ENCODE peak calls at places on chromosomes 13 and 19, in eight cellular contexts. One of them, this sample, is unnamed.

GRCh38 chr19:32387701-32388392 is 17.7 kb upstream of the DPY19L3 start:
- DNase-seq in DMS53: peak
- DNase-seq in PC-3: peak
- DNase-seq in body of pancreas: peak
- DNase-seq in MG63: peak
- DNase-seq in NCI-H2107: no peak
- DNase-seq in NCI-H2029: no peak
- DNase-seq in nephron progenitor cell: no peak
- DNase-seq in this sample: no peak

GRCh38 chr19:2429917-2430570 is 2.7 kb upstream of the TIMM13 start:
- DNase-seq in DMS53: no peak
- DNase-seq in PC-3: no peak
- DNase-seq in body of pancreas: no peak
- DNase-seq in MG63: no peak
- DNase-seq in NCI-H2107: no peak
- DNase-seq in NCI-H2029: no peak
- DNase-seq in nephron progenitor cell: no peak
- DNase-seq in this sample: no peak

GRCh38 chr19:16467581-16467980 is 4.2 kb downstream of the EPS15L1 start:
- DNase-seq in DMS53: no peak
- DNase-seq in PC-3: no peak
- DNase-seq in body of pancreas: peak
- DNase-seq in MG63: no peak
- DNase-seq in NCI-H2107: no peak
- DNase-seq in NCI-H2029: no peak
- DNase-seq in nephron progenitor cell: no peak
- DNase-seq in this sample: no peak

GRCh38 chr19:4229179-4229931 is at the start of gene EBI3:
- DNase-seq in DMS53: peak
- DNase-seq in PC-3: no peak
- DNase-seq in body of pancreas: peak
- DNase-seq in MG63: peak
- DNase-seq in NCI-H2107: no peak
- DNase-seq in NCI-H2029: no peak
- DNase-seq in nephron progenitor cell: peak
- DNase-seq in this sample: no peak

GRCh38 chr19:33052352-33052972 is 12.2 kb downstream of the RHPN2 start:
- DNase-seq in DMS53: peak
- DNase-seq in PC-3: peak
- DNase-seq in body of pancreas: peak
- DNase-seq in MG63: no peak
- DNase-seq in NCI-H2107: no peak
- DNase-seq in NCI-H2029: peak
- DNase-seq in nephron progenitor cell: no peak
- DNase-seq in this sample: no peak

GRCh38 chr13:101916108-101916757 is 463.8 kb downstream of the ITGBL1 start:
- DNase-seq in DMS53: peak
- DNase-seq in PC-3: no peak
- DNase-seq in body of pancreas: peak
- DNase-seq in MG63: peak
- DNase-seq in NCI-H2107: peak
- DNase-seq in NCI-H2029: no peak
- DNase-seq in nephron progenitor cell: peak
- DNase-seq in this sample: peak

GRCh38 chr13:41241626-41242025 is 21.8 kb downstream of the MTRF1 start:
- DNase-seq in DMS53: no peak
- DNase-seq in PC-3: no peak
- DNase-seq in body of pancreas: no peak
- DNase-seq in MG63: no peak
- DNase-seq in NCI-H2107: no peak
- DNase-seq in NCI-H2029: no peak
- DNase-seq in nephron progenitor cell: no peak
- DNase-seq in this sample: no peak

GRCh38 chr19:40089462-40089861 is 1.3 kb downstream of the ZNF780A start:
- DNase-seq in DMS53: peak
- DNase-seq in PC-3: no peak
- DNase-seq in body of pancreas: no peak
- DNase-seq in MG63: no peak
- DNase-seq in NCI-H2107: no peak
- DNase-seq in NCI-H2029: no peak
- DNase-seq in nephron progenitor cell: no peak
- DNase-seq in this sample: no peak

GRCh38 chr19:48813123-48813911 is 2.5 kb upstream of the BCAT2 start:
- DNase-seq in DMS53: peak
- DNase-seq in PC-3: no peak
- DNase-seq in body of pancreas: peak
- DNase-seq in MG63: no peak
- DNase-seq in NCI-H2107: no peak
- DNase-seq in NCI-H2029: no peak
- DNase-seq in nephron progenitor cell: no peak
- DNase-seq in this sample: no peak

GRCh38 chr19:39497850-39498261 is 891 bp upstream of the DLL3 start:
- DNase-seq in DMS53: peak
- DNase-seq in PC-3: peak
- DNase-seq in body of pancreas: peak
- DNase-seq in MG63: peak
- DNase-seq in NCI-H2107: peak
- DNase-seq in NCI-H2029: peak
- DNase-seq in nephron progenitor cell: peak
- DNase-seq in this sample: peak

GRCh38 chr19:23823952-23824389 is 65.3 kb upstream of the ZNF681 start:
- DNase-seq in DMS53: peak
- DNase-seq in PC-3: peak
- DNase-seq in body of pancreas: no peak
- DNase-seq in MG63: no peak
- DNase-seq in NCI-H2107: no peak
- DNase-seq in NCI-H2029: peak
- DNase-seq in nephron progenitor cell: no peak
- DNase-seq in this sample: no peak

GRCh38 chr13:23674795-23675640 is 104.8 kb downstream of the TNFRSF19 start:
- DNase-seq in DMS53: peak
- DNase-seq in PC-3: peak
- DNase-seq in body of pancreas: no peak
- DNase-seq in MG63: peak
- DNase-seq in NCI-H2107: no peak
- DNase-seq in NCI-H2029: no peak
- DNase-seq in nephron progenitor cell: no peak
- DNase-seq in this sample: no peak

GRCh38 chr13:110380359-110381028 is 73.4 kb downstream of the COL4A2 start:
- DNase-seq in DMS53: no peak
- DNase-seq in PC-3: peak
- DNase-seq in body of pancreas: no peak
- DNase-seq in MG63: no peak
- DNase-seq in NCI-H2107: no peak
- DNase-seq in NCI-H2029: no peak
- DNase-seq in nephron progenitor cell: no peak
- DNase-seq in this sample: no peak

GRCh38 chr13:86581711-86582110 is 782.5 kb upstream of the SLITRK6 start:
- DNase-seq in DMS53: peak
- DNase-seq in PC-3: peak
- DNase-seq in body of pancreas: no peak
- DNase-seq in MG63: peak
- DNase-seq in NCI-H2107: no peak
- DNase-seq in NCI-H2029: no peak
- DNase-seq in nephron progenitor cell: no peak
- DNase-seq in this sample: no peak

GRCh38 chr19:39445258-39446071 is at the start of gene SUPT5H:
- DNase-seq in DMS53: peak
- DNase-seq in PC-3: peak
- DNase-seq in body of pancreas: peak
- DNase-seq in MG63: peak
- DNase-seq in NCI-H2107: peak
- DNase-seq in NCI-H2029: peak
- DNase-seq in nephron progenitor cell: peak
- DNase-seq in this sample: peak

GRCh38 chr19:54469496-54469934 is 3.6 kb downstream of the CDC42EP5 start:
- DNase-seq in DMS53: no peak
- DNase-seq in PC-3: no peak
- DNase-seq in body of pancreas: no peak
- DNase-seq in MG63: no peak
- DNase-seq in NCI-H2107: no peak
- DNase-seq in NCI-H2029: no peak
- DNase-seq in nephron progenitor cell: no peak
- DNase-seq in this sample: no peak

GRCh38 chr19:38686530-38686888 is 39.1 kb downstream of the ACTN4 start:
- DNase-seq in DMS53: no peak
- DNase-seq in PC-3: no peak
- DNase-seq in body of pancreas: no peak
- DNase-seq in MG63: no peak
- DNase-seq in NCI-H2107: no peak
- DNase-seq in NCI-H2029: no peak
- DNase-seq in nephron progenitor cell: no peak
- DNase-seq in this sample: no peak

GRCh38 chr19:58183822-58184215 is 958 bp downstream of the ZNF274 start:
- DNase-seq in DMS53: no peak
- DNase-seq in PC-3: no peak
- DNase-seq in body of pancreas: no peak
- DNase-seq in MG63: no peak
- DNase-seq in NCI-H2107: no peak
- DNase-seq in NCI-H2029: no peak
- DNase-seq in nephron progenitor cell: no peak
- DNase-seq in this sample: no peak

GRCh38 chr19:6501740-6502648 is at the start of gene TUBB4A:
- DNase-seq in DMS53: peak
- DNase-seq in PC-3: peak
- DNase-seq in body of pancreas: peak
- DNase-seq in MG63: peak
- DNase-seq in NCI-H2107: no peak
- DNase-seq in NCI-H2029: no peak
- DNase-seq in nephron progenitor cell: peak
- DNase-seq in this sample: peak

GRCh38 chr13:36920612-36921185 is 661 bp upstream of the SMAD9 start:
- DNase-seq in DMS53: no peak
- DNase-seq in PC-3: no peak
- DNase-seq in body of pancreas: no peak
- DNase-seq in MG63: no peak
- DNase-seq in NCI-H2107: no peak
- DNase-seq in NCI-H2029: no peak
- DNase-seq in nephron progenitor cell: no peak
- DNase-seq in this sample: no peak

GRCh38 chr13:51687928-51688714 is 103.9 kb downstream of the WDFY2 start:
- DNase-seq in DMS53: no peak
- DNase-seq in PC-3: no peak
- DNase-seq in body of pancreas: no peak
- DNase-seq in MG63: no peak
- DNase-seq in NCI-H2107: no peak
- DNase-seq in NCI-H2029: no peak
- DNase-seq in nephron progenitor cell: no peak
- DNase-seq in this sample: no peak

GRCh38 chr19:35124098-35125060 is 8.8 kb downstream of the FXYD3 start:
- DNase-seq in DMS53: peak
- DNase-seq in PC-3: peak
- DNase-seq in body of pancreas: peak
- DNase-seq in MG63: peak
- DNase-seq in NCI-H2107: no peak
- DNase-seq in NCI-H2029: peak
- DNase-seq in nephron progenitor cell: peak
- DNase-seq in this sample: peak